ENCODE peak calls at places on chromosomes 4 and X, in eight cellular contexts. D is mesothelial cell of epicardium, G is right lobe of liver, A is mammary epithelial cell, J is D341Med, E is brain microvascular endothelial cell, B is hypothalamus, X is H9. O is an unnamed sample.
A peak's percentile ranks its signal among the peaks of the same experiment; 100 is the strongest.

GRCh38 chr4:56049428-56050212 is 100.9 kb downstream of the CEP135 start:
- DNase-seq in J (peak; percentile 70), A (peak; percentile 16), B (peak; percentile 56), D (peak; percentile 57), G (peak; percentile 28), X (peak; percentile 69), E (peak; percentile 10), O (peak; percentile 41)

GRCh38 chrX:136619889-136620505 is 28.0 kb upstream of the CD40LG start:
- DNase-seq in J (no peak), X (no peak), B (no peak), D (no peak), A (no peak), G (no peak), E (no peak), O (no peak)

GRCh38 chr4:137749466-137749865 is 217.2 kb upstream of the PCDH18 start:
- DNase-seq in B (no peak), J (no peak), E (peak; percentile 15), D (no peak), G (no peak), A (no peak), X (no peak), O (no peak)

GRCh38 chrX:56114437-56114787 is 117.7 kb upstream of the KLF8 start:
- DNase-seq in E (no peak), B (no peak), D (no peak), J (no peak), G (no peak), X (no peak), A (no peak), O (no peak)

GRCh38 chrX:153583433-153583832 is 15.5 kb downstream of the CCNQ start:
- DNase-seq in E (no peak), G (no peak), J (no peak), X (no peak), D (no peak), A (no peak), B (no peak), O (no peak)

GRCh38 chr4:88457307-88458090 is 580 bp downstream of the HERC5 start:
- DNase-seq in B (peak; percentile 57), A (peak; percentile 38), J (peak; percentile 81), D (peak; percentile 65), E (no peak), G (peak; percentile 58), X (peak; percentile 64), O (peak; percentile 6)

GRCh38 chr4:149795256-149795655 is 20.4 kb downstream of the IQCM start:
- DNase-seq in G (no peak), J (no peak), A (no peak), B (no peak), E (no peak), X (no peak), D (no peak), O (no peak)

GRCh38 chr4:128241425-128241913 is 46.1 kb downstream of the PGRMC2 start:
- DNase-seq in B (no peak), X (no peak), D (no peak), A (peak; percentile 95), E (peak; percentile 91), J (no peak), G (no peak), O (no peak)

GRCh38 chr4:151677193-151677592 is 83.6 kb downstream of the GATB start:
- DNase-seq in B (no peak), X (no peak), G (no peak), J (no peak), A (no peak), E (no peak), D (no peak), O (no peak)

GRCh38 chr4:3676907-3677495 is 89.2 kb upstream of the ADRA2C start:
- DNase-seq in B (no peak), D (no peak), X (no peak), A (no peak), G (no peak), J (no peak), E (no peak), O (no peak)

GRCh38 chrX:7068939-7069367 is 78.6 kb upstream of the STS start:
- DNase-seq in B (no peak), J (no peak), E (peak; percentile 67), A (peak; percentile 60), X (peak; percentile 60), D (no peak), G (no peak), O (no peak)

O was measured in NCI-H524.